ENCODE peak calls at places on chromosomes 6 and 20, in seven cellular contexts. One of them, this sample, is unnamed. For H3K4me1, the result is how much of the 10 kb centered on the place peaks cover.

GRCh38 chr20:23629017-23629541 is 8.7 kb downstream of the CST3 start:
- DNase-seq in neural progenitor cell: no peak
- DNase-seq in esophagus squamous epithelium: no peak
- DNase-seq in right lobe of liver: no peak
- DNase-seq in tibial artery: peak
- DNase-seq in ovary: peak
- DNase-seq in sigmoid colon: no peak
- DNase-seq in this sample: peak

GRCh38 chr20:35742741-35743523 is 872 bp upstream of the RBM39 start:
- DNase-seq in neural progenitor cell: peak
- DNase-seq in esophagus squamous epithelium: no peak
- DNase-seq in right lobe of liver: no peak
- DNase-seq in tibial artery: no peak
- DNase-seq in ovary: no peak
- DNase-seq in sigmoid colon: no peak
- DNase-seq in this sample: no peak

GRCh38 chr20:4465855-4466545 is 255.7 kb upstream of the PRND start:
- DNase-seq in neural progenitor cell: no peak
- DNase-seq in esophagus squamous epithelium: no peak
- DNase-seq in right lobe of liver: no peak
- DNase-seq in tibial artery: no peak
- DNase-seq in ovary: no peak
- DNase-seq in sigmoid colon: no peak
- DNase-seq in this sample: no peak

GRCh38 chr20:63024573-63025392 is 18.0 kb upstream of the BHLHE23 start:
- DNase-seq in neural progenitor cell: peak
- DNase-seq in esophagus squamous epithelium: no peak
- DNase-seq in right lobe of liver: no peak
- DNase-seq in tibial artery: no peak
- DNase-seq in ovary: no peak
- DNase-seq in sigmoid colon: no peak
- DNase-seq in this sample: peak

GRCh38 chr20:58783515-58783914 is 67.2 kb downstream of the GNAS-AS1 start:
- DNase-seq in neural progenitor cell: no peak
- DNase-seq in esophagus squamous epithelium: no peak
- DNase-seq in right lobe of liver: no peak
- DNase-seq in tibial artery: no peak
- DNase-seq in ovary: no peak
- DNase-seq in sigmoid colon: no peak
- DNase-seq in this sample: no peak

GRCh38 chr20:44407402-44408184 is 52.1 kb downstream of the HNF4A start:
- DNase-seq in neural progenitor cell: no peak
- DNase-seq in esophagus squamous epithelium: no peak
- DNase-seq in right lobe of liver: no peak
- DNase-seq in tibial artery: no peak
- DNase-seq in ovary: no peak
- DNase-seq in sigmoid colon: no peak
- DNase-seq in this sample: peak

GRCh38 chr6:24287239-24287638 is 70.6 kb downstream of the DCDC2 start:
- DNase-seq in neural progenitor cell: no peak
- DNase-seq in esophagus squamous epithelium: no peak
- DNase-seq in right lobe of liver: no peak
- DNase-seq in tibial artery: no peak
- DNase-seq in ovary: no peak
- DNase-seq in sigmoid colon: no peak
- DNase-seq in this sample: no peak

GRCh38 chr6:87407896-87408720 is at the start of gene CFAP206:
- DNase-seq in neural progenitor cell: peak
- DNase-seq in esophagus squamous epithelium: peak
- DNase-seq in right lobe of liver: peak
- DNase-seq in tibial artery: peak
- DNase-seq in ovary: peak
- DNase-seq in sigmoid colon: peak
- DNase-seq in this sample: peak

GRCh38 chr20:46108976-46109375 is 9.1 kb upstream of the CD40 start:
- DNase-seq in neural progenitor cell: no peak
- DNase-seq in esophagus squamous epithelium: no peak
- DNase-seq in right lobe of liver: no peak
- DNase-seq in tibial artery: no peak
- DNase-seq in ovary: no peak
- DNase-seq in sigmoid colon: no peak
- DNase-seq in this sample: peak

GRCh38 chr6:140980265-140980887 is 1152.3 kb upstream of the GJE1 start:
- DNase-seq in neural progenitor cell: no peak
- DNase-seq in esophagus squamous epithelium: no peak
- DNase-seq in right lobe of liver: no peak
- DNase-seq in tibial artery: no peak
- DNase-seq in ovary: no peak
- DNase-seq in sigmoid colon: no peak
- DNase-seq in this sample: no peak

GRCh38 chr20:17898548-17898994 is 70.0 kb downstream of the SNX5 start:
- DNase-seq in neural progenitor cell: peak
- DNase-seq in esophagus squamous epithelium: no peak
- DNase-seq in right lobe of liver: peak
- DNase-seq in tibial artery: peak
- DNase-seq in ovary: peak
- DNase-seq in sigmoid colon: peak
- DNase-seq in this sample: no peak
- H3K4me1 ChIP-seq in neural progenitor cell: under half
- H3K4me1 ChIP-seq in esophagus squamous epithelium: under half
- H3K4me1 ChIP-seq in right lobe of liver: under half
- H3K4me1 ChIP-seq in tibial artery: under half
- H3K4me1 ChIP-seq in ovary: under half
- H3K4me1 ChIP-seq in sigmoid colon: under half
- H3K4me1 ChIP-seq in this sample: under half

DNA sequence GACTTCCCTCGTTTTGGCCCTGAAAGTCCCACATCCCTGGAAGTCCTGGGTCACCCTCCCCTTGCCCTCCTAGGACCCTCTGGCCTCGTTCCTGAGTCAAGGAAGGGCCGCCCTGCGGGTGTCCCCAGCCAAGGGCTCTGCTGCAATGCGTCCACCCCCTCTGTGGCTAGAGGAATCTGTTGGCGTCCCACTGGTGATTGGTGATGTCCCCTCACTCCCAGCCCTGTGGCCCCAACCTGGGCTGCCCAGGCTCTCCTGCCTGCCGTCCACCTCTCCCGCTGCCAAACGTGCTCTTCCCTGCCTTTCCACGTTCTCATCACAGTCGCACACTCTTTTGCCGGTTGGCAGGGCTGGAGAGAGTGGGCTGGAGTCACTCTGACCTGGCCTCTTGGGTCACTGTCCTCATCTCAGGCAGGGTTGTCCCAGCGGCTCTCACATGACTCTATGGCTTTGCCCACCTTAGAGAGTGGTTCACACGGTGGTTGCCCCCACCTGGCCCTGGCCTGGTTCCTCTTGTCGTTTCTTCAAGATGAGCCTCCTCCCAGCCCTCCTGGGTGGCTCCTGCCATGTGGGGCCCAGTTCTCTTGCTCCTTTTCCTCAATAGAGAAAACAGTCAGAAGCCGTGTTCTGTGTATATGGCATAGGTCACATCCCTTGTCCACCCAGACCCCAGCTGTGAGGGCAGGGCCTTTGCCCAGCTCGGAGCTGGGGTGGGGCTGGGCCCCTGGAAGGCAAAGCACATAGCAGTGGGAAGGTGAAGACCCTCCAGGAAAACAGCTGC is 100.9 kb downstream of the TMEM242 start:
- DNase-seq in neural progenitor cell: no peak
- DNase-seq in esophagus squamous epithelium: no peak
- DNase-seq in right lobe of liver: no peak
- DNase-seq in tibial artery: no peak
- DNase-seq in ovary: no peak
- DNase-seq in sigmoid colon: no peak
- DNase-seq in this sample: no peak
- H3K27ac ChIP-seq in neural progenitor cell: no peak
- H3K27ac ChIP-seq in esophagus squamous epithelium: no peak
- H3K27ac ChIP-seq in right lobe of liver: no peak
- H3K27ac ChIP-seq in tibial artery: peak
- H3K27ac ChIP-seq in ovary: no peak
- H3K27ac ChIP-seq in sigmoid colon: no peak
- H3K27ac ChIP-seq in this sample: no peak

GRCh38 chr6:16707101-16707783 is 54.0 kb downstream of the ATXN1 start:
- DNase-seq in neural progenitor cell: no peak
- DNase-seq in esophagus squamous epithelium: no peak
- DNase-seq in right lobe of liver: no peak
- DNase-seq in tibial artery: no peak
- DNase-seq in ovary: no peak
- DNase-seq in sigmoid colon: no peak
- DNase-seq in this sample: no peak

GRCh38 chr6:16712931-16713484 is 48.3 kb downstream of the ATXN1 start:
- DNase-seq in neural progenitor cell: no peak
- DNase-seq in esophagus squamous epithelium: no peak
- DNase-seq in right lobe of liver: no peak
- DNase-seq in tibial artery: peak
- DNase-seq in ovary: peak
- DNase-seq in sigmoid colon: peak
- DNase-seq in this sample: no peak

GRCh38 chr6:16712250-16712930 is 48.9 kb downstream of the ATXN1 start:
- DNase-seq in neural progenitor cell: no peak
- DNase-seq in esophagus squamous epithelium: no peak
- DNase-seq in right lobe of liver: no peak
- DNase-seq in tibial artery: no peak
- DNase-seq in ovary: no peak
- DNase-seq in sigmoid colon: no peak
- DNase-seq in this sample: no peak

GRCh38 chr6:16713597-16713996 is 47.7 kb downstream of the ATXN1 start:
- DNase-seq in neural progenitor cell: no peak
- DNase-seq in esophagus squamous epithelium: no peak
- DNase-seq in right lobe of liver: no peak
- DNase-seq in tibial artery: no peak
- DNase-seq in ovary: no peak
- DNase-seq in sigmoid colon: no peak
- DNase-seq in this sample: no peak

GRCh38 chr6:16711551-16712249 is 49.6 kb downstream of the ATXN1 start:
- DNase-seq in neural progenitor cell: no peak
- DNase-seq in esophagus squamous epithelium: no peak
- DNase-seq in right lobe of liver: no peak
- DNase-seq in tibial artery: no peak
- DNase-seq in ovary: no peak
- DNase-seq in sigmoid colon: no peak
- DNase-seq in this sample: peak
- H3K4me3 ChIP-seq in neural progenitor cell: no peak
- H3K4me3 ChIP-seq in esophagus squamous epithelium: no peak
- H3K4me3 ChIP-seq in right lobe of liver: no peak
- H3K4me3 ChIP-seq in tibial artery: peak
- H3K4me3 ChIP-seq in ovary: no peak
- H3K4me3 ChIP-seq in sigmoid colon: no peak
- H3K4me3 ChIP-seq in this sample: no peak

GRCh38 chr6:25296217-25296905 is 17.2 kb downstream of the CARMIL1 start:
- DNase-seq in neural progenitor cell: no peak
- DNase-seq in esophagus squamous epithelium: no peak
- DNase-seq in right lobe of liver: no peak
- DNase-seq in tibial artery: no peak
- DNase-seq in ovary: no peak
- DNase-seq in sigmoid colon: no peak
- DNase-seq in this sample: no peak
- H3K4me1 ChIP-seq in neural progenitor cell: under half
- H3K4me1 ChIP-seq in esophagus squamous epithelium: under half
- H3K4me1 ChIP-seq in right lobe of liver: under half
- H3K4me1 ChIP-seq in tibial artery: half or more
- H3K4me1 ChIP-seq in ovary: under half
- H3K4me1 ChIP-seq in sigmoid colon: under half
- H3K4me1 ChIP-seq in this sample: under half

GRCh38 chr6:168956141-168956838 is 297.4 kb downstream of the THBS2 start:
- DNase-seq in neural progenitor cell: no peak
- DNase-seq in esophagus squamous epithelium: no peak
- DNase-seq in right lobe of liver: no peak
- DNase-seq in tibial artery: no peak
- DNase-seq in ovary: no peak
- DNase-seq in sigmoid colon: no peak
- DNase-seq in this sample: no peak
- H3K27ac ChIP-seq in neural progenitor cell: no peak
- H3K27ac ChIP-seq in esophagus squamous epithelium: no peak
- H3K27ac ChIP-seq in right lobe of liver: no peak
- H3K27ac ChIP-seq in tibial artery: peak
- H3K27ac ChIP-seq in ovary: no peak
- H3K27ac ChIP-seq in sigmoid colon: peak
- H3K27ac ChIP-seq in this sample: no peak

DNA sequence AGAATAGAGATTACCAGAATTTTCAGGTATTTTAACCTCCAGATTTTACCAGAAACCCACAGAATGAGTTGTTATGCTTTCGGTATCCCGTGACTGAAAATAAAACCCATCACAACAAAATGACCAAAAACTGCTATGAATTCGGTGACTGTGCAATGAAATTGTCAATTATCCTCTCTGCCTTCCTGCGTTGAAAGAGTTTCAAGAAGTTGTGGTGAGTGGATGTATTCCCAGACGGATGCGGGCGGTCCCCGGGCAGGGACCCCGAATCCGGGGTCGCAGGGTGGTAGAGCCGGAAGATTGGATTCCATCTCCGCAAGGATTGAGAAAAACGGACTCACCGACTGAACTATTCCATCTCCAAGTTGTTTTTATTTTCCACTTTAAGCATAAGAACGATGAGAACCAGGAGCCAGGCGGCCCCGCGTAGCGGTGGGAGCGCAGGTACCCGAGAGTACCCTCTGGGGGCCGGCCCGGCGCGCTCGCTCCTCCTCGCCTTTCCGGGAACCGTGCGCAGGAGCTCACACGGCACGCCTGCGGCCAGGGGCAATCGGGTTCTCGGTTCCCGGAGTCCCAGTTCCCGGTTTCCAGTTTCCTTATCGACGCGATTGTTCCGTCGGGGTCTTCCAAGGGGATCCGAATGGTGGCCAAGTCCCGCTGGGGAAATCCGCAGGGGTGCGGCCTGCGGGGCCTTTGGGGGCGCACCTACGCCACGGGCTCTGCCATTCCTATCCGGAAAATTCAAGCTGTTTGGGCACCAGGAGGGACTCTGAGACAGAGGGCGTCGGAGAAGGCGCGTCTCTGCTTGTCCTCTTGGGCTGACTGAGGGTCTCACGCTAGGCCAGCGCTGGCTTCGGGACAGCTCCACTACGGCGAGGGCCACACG is 104.9 kb upstream of the PRDM1 start:
- DNase-seq in neural progenitor cell: peak
- DNase-seq in esophagus squamous epithelium: no peak
- DNase-seq in right lobe of liver: peak
- DNase-seq in tibial artery: no peak
- DNase-seq in ovary: peak
- DNase-seq in sigmoid colon: peak
- DNase-seq in this sample: no peak
- H3K4me3 ChIP-seq in neural progenitor cell: peak
- H3K4me3 ChIP-seq in esophagus squamous epithelium: peak
- H3K4me3 ChIP-seq in right lobe of liver: peak
- H3K4me3 ChIP-seq in tibial artery: peak
- H3K4me3 ChIP-seq in ovary: peak
- H3K4me3 ChIP-seq in sigmoid colon: no peak
- H3K4me3 ChIP-seq in this sample: no peak

GRCh38 chr6:125846292-125847024 is 55.7 kb downstream of the NCOA7 start:
- DNase-seq in neural progenitor cell: no peak
- DNase-seq in esophagus squamous epithelium: no peak
- DNase-seq in right lobe of liver: no peak
- DNase-seq in tibial artery: no peak
- DNase-seq in ovary: no peak
- DNase-seq in sigmoid colon: no peak
- DNase-seq in this sample: no peak
- H3K4me1 ChIP-seq in neural progenitor cell: under half
- H3K4me1 ChIP-seq in esophagus squamous epithelium: under half
- H3K4me1 ChIP-seq in right lobe of liver: under half
- H3K4me1 ChIP-seq in tibial artery: under half
- H3K4me1 ChIP-seq in ovary: under half
- H3K4me1 ChIP-seq in sigmoid colon: under half
- H3K4me1 ChIP-seq in this sample: under half